ENCODE peak calls at places on chromosomes 12 and 14, in five cellular contexts. R, X, I, M and H are unnamed samples. For H3K36me3 and H3K4me1, the result is how much of the 10 kb centered on the place peaks cover.

GRCh38 chr14:89093083-89093482 is 268.6 kb downstream of the TTC8 start:
- DNase-seq in M (no peak), X (no peak), I (peak), R (no peak), H (no peak)

GRCh38 chr12:120136093-120136770 is 19.7 kb upstream of the RAB35 start:
- DNase-seq in X (no peak), M (no peak), I (no peak), R (no peak), H (no peak)

GRCh38 chr12:89451876-89452275 is 72.7 kb downstream of the GALNT4 start:
- DNase-seq in I (peak), M (peak), X (peak), R (peak), H (no peak)

GRCh38 chr14:60645191-60645590 is 4.1 kb downstream of the SIX1 start:
- DNase-seq in R (no peak), M (no peak), X (no peak), I (no peak), H (no peak)

GRCh38 chr12:109873653-109874052 is 6.7 kb downstream of the GLTP start:
- DNase-seq in I (peak), X (no peak), R (no peak), M (no peak), H (no peak)

GRCh38 chr14:100078997-100079561 is 13.9 kb downstream of the EVL start:
- DNase-seq in I (peak), R (no peak), M (no peak), X (peak), H (no peak)

GRCh38 chr14:23401331-23401730 is 6.7 kb downstream of the MYH6 start:
- DNase-seq in X (no peak), R (peak), M (no peak), I (no peak), H (no peak)

GRCh38 chr12:56188786-56189335 is 422 bp downstream of the SMARCC2 start:
- DNase-seq in R (no peak), M (no peak), I (no peak), X (no peak), H (no peak)

GRCh38 chr12:49476091-49476490 is 62.7 kb upstream of the KCNH3 start:
- DNase-seq in R (no peak), I (no peak), X (no peak), M (no peak), H (no peak)

GRCh38 chr12:115338566-115339294 is 654.8 kb upstream of the TBX3 start:
- DNase-seq in X (no peak), I (no peak), M (no peak), R (no peak), H (no peak)

GRCh38 chr12:122306407-122306806 is 40.1 kb upstream of the VPS33A start:
- DNase-seq in M (no peak), I (no peak), R (no peak), X (peak), H (no peak)

DNA sequence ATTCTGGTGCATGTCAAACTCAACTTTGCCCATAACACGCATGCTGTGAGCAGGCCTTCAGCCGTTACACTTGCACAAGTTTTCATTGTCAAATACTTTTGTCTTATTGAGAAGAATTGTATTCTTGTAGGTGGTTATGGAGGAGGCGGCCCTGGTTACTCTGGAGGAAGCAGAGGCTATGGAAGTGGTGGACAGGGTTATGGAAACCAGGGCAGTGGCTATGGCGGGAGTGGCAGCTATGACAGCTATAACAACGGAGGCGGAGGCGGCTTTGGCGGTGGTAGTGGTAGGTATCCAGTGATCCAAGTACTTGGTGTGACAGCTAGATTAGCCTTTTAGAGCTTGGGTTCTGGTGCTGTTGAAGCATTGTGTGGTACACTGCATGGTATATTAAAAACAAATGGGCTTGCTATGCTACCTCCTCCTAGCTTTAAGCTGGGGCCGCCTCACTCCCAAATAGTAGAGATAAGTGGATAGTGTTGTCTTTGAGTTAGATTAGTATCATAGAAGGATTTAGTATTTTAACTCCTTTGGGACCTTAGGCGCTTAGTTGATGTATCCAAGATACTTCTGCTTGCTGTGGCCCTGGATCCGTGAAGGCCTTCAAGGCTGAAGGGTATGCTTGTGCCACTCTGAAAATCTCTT is 2.5 kb downstream of the HNRNPA1 start:
- DNase-seq in X (no peak), I (no peak), R (peak), M (peak), H (no peak)
- H3K36me3 ChIP-seq in X (half or more), I (under half), R (half or more), M (half or more), H (half or more)

DNA sequence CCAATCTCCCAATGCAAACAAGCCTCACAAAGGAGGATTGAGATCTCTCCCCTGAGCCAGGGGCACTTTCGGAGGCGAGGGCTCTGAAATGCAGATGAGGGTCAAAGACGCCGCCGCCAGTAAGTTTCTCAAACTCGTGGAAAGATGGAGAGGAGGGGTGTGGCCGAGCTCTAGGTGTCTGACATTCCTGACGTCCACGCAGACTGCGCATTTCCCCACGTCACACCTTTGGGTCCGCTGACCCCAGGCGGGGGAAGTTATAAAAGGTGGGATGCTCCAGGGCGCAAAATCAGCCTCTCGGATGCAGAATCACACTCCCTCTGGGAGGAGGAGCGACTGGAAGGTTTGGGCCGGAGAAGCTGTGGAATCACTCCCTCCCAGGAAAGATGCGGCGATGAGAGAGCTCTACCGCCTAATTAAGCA is 2.1 kb downstream of the COL2A1 start:
- DNase-seq in I (no peak), M (no peak), R (no peak), X (no peak), H (no peak)
- H3K4me3 ChIP-seq in I (peak), M (no peak), R (peak), X (peak), H (peak)

DNA sequence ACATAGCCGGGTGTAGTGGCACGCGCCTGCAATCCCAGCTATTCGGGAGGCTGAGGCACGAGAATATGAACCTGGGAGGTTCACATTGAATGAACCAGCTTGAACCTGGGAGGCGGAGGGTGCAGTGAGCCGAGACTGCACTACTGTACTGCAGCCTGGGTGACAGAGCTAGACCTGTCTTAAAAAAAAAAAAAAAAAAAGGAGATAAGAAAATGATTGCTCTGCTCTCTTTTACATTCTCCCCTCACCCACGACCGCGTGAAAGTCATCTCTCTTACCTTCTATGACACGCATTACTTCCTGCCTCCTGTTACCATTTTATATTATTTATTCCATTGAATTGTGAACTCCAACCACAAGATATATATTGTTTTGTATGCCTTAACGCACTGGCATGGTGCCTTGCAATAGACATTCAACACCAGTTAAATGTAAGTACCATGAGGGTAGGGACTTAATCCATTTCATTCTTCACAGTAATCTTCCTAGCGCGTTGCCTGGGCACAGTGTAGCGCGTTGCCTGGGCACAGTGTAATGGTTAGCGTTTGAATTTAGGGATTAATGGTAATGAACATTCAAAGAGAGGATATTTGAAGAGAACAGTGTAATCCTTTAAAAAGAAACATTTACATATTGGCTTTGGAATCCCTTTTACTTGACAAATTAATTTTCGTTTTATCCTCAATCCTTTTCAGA is 2.7 kb downstream of the RAP1B start:
- DNase-seq in I (no peak), R (no peak), X (no peak), M (no peak), H (no peak)
- H3K4me1 ChIP-seq in I (under half), R (half or more), X (under half), M (under half), H (half or more)

GRCh38 chr12:131728720-131729119 is 17.8 kb downstream of the SFSWAP start:
- DNase-seq in X (no peak), R (no peak), M (no peak), I (no peak), H (no peak)
- H3K36me3 ChIP-seq in X (half or more), R (half or more), M (half or more), I (under half), H (under half)